ENCODE peak calls at places on chromosomes 7 and 10, in seven cellular contexts. L, E, A, U, V, K and W are unnamed samples. For H3K4me1 and H3K36me3, the result is how much of the 10 kb centered on the place peaks cover.

GRCh38 chr7:6640246-6640721 is 3.2 kb downstream of the ZNF316 start:
- DNase-seq in L (no peak), E (peak), A (no peak), U (peak), V (peak), K (peak), W (no peak)

GRCh38 chr7:20647908-20648776 is 32.7 kb downstream of the ABCB5 start:
- DNase-seq in L (peak), E (no peak), A (no peak), U (peak), V (no peak), K (peak), W (no peak)

GRCh38 chr10:16646474-16647059 is 124.9 kb upstream of the C1QL3 start:
- DNase-seq in L (no peak), E (no peak), A (peak), U (no peak), V (no peak), K (no peak), W (no peak)

GRCh38 chr10:70162892-70163201 is 7.5 kb downstream of the SAR1A start:
- DNase-seq in L (no peak), E (no peak), A (peak), U (no peak), V (no peak), K (no peak), W (peak)

GRCh38 chr10:1522237-1522636 is 215.1 kb downstream of the ADARB2 start:
- DNase-seq in L (no peak), E (no peak), A (no peak), U (no peak), V (no peak), K (no peak), W (no peak)

GRCh38 chr10:128854965-128855364 is 612.1 kb upstream of the MGMT start:
- DNase-seq in L (peak), E (no peak), A (no peak), U (peak), V (peak), K (peak), W (no peak)

GRCh38 chr10:124010563-124011131 is 82.8 kb downstream of the CHST15 start:
- DNase-seq in L (no peak), E (no peak), A (no peak), U (no peak), V (no peak), K (no peak), W (no peak)

GRCh38 chr7:29811597-29811996 is 5.3 kb downstream of the WIPF3 start:
- DNase-seq in L (peak), E (no peak), A (no peak), U (no peak), V (no peak), K (no peak), W (no peak)

GRCh38 chr7:98224701-98225181 is 13.5 kb downstream of the BHLHA15 start:
- DNase-seq in L (no peak), E (no peak), A (no peak), U (no peak), V (no peak), K (no peak), W (no peak)

GRCh38 chr7:118214051-118214832 is 10.3 kb upstream of the ANKRD7 start:
- DNase-seq in L (no peak), E (peak), A (peak), U (peak), V (peak), K (peak), W (peak)

GRCh38 chr7:94348142-94348541 is 46.6 kb upstream of the COL1A2 start:
- DNase-seq in L (peak), E (peak), A (no peak), U (peak), V (peak), K (peak), W (no peak)

GRCh38 chr10:132696728-132697567 is 89.0 kb downstream of the NKX6-2 start:
- DNase-seq in L (no peak), E (no peak), A (no peak), U (no peak), V (no peak), K (no peak), W (no peak)

GRCh38 chr7:117385340-117386124 is 41.8 kb downstream of the ASZ1 start:
- DNase-seq in L (peak), E (peak), A (no peak), U (peak), V (no peak), K (peak), W (no peak)

GRCh38 chr10:3133948-3134347 is 38.6 kb downstream of the PITRM1 start:
- DNase-seq in L (no peak), E (no peak), A (no peak), U (no peak), V (no peak), K (no peak), W (no peak)

GRCh38 chr10:35545878-35546631 is 59.1 kb upstream of the GJD4 start:
- DNase-seq in L (no peak), E (peak), A (no peak), U (peak), V (no peak), K (peak), W (no peak)

GRCh38 chr10:94006591-94007550 is 13.1 kb downstream of the PLCE1 start:
- DNase-seq in L (peak), E (peak), A (no peak), U (peak), V (no peak), K (no peak), W (no peak)

GRCh38 chr7:158576050-158576762 is 11.4 kb downstream of the PTPRN2 start:
- DNase-seq in L (no peak), E (no peak), A (no peak), U (no peak), V (no peak), K (no peak), W (no peak)

GRCh38 chr7:152459724-152460251 is 24.0 kb upstream of the KMT2C start:
- DNase-seq in L (peak), E (peak), A (no peak), U (peak), V (no peak), K (no peak), W (no peak)

GRCh38 chr10:25867321-25867720 is 66.7 kb upstream of the MYO3A start:
- DNase-seq in L (no peak), E (no peak), A (no peak), U (peak), V (no peak), K (no peak), W (no peak)

GRCh38 chr7:131087756-131088658 is 239.7 kb upstream of the MKLN1 start:
- DNase-seq in L (no peak), E (no peak), A (no peak), U (no peak), V (no peak), K (no peak), W (no peak)

GRCh38 chr7:131081308-131081707 is 246.4 kb upstream of the MKLN1 start:
- DNase-seq in L (no peak), E (no peak), A (no peak), U (no peak), V (no peak), K (no peak), W (no peak)

GRCh38 chr7:131080754-131081153 is 246.9 kb upstream of the MKLN1 start:
- DNase-seq in L (no peak), E (no peak), A (no peak), U (no peak), V (no peak), K (no peak), W (no peak)

DNA sequence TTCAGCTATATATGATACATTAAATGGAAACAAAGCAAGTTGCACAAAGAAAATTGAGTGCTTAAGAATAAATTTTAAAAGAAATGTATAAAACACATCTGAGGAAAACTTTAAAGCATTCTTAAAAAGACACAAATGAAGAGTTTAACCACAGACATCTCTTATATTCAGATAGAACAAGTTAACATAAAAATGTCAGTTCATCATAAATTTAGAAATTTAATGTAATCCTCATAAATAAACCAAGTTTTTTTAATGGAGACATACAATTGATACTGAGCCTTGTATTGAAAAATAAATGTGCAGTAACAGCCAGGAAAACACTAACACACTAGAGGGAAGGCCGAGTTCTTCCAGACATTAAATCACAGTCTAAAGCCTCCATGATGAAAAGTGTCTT is 243.9 kb upstream of the MKLN1 start:
- DNase-seq in L (no peak), E (no peak), A (no peak), U (no peak), V (no peak), K (no peak), W (no peak)
- H3K4me1 ChIP-seq in L (under half), E (under half), A (half or more), U (under half), V (under half), K (under half), W (under half)

GRCh38 chr10:6108072-6108471 is 19.2 kb downstream of the RBM17 start:
- DNase-seq in L (no peak), E (no peak), A (no peak), U (no peak), V (no peak), K (no peak), W (no peak)
- H3K36me3 ChIP-seq in L (under half), E (under half), A (half or more), U (half or more), V (under half), K (under half), W (half or more)

DNA sequence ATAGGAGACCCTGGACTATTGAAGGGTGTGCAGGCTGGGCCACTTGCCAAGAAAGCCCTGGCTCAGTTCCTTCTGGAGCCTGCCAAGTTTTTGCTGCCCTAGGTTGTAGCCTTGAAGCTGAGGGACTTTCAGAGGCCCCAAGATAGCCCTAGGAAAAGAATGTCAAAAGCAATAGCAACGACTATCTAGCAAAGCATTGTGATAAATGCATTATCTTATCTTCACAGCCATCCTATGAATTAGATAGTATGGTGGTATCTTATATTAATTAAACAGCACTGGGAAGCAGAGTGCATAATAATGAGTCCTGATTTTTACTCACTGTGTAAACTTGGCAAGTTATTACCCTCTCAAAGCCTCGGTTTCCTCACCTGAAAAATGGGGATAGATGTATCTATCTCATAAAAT is 473.7 kb upstream of the PODXL start:
- DNase-seq in L (peak), E (no peak), A (no peak), U (no peak), V (no peak), K (peak), W (no peak)
- H3K27ac ChIP-seq in L (no peak), E (no peak), A (no peak), U (no peak), V (no peak), K (no peak), W (no peak)

GRCh38 chr10:103839513-103839864 is 15.9 kb downstream of the SH3PXD2A start:
- DNase-seq in L (no peak), E (no peak), A (no peak), U (no peak), V (no peak), K (no peak), W (no peak)
- H3K4me1 ChIP-seq in L (half or more), E (under half), A (under half), U (under half), V (under half), K (under half), W (under half)

GRCh38 chr10:69004821-69005220 is 16.2 kb downstream of the KIFBP start:
- DNase-seq in L (peak), E (peak), A (peak), U (peak), V (no peak), K (peak), W (peak)

GRCh38 chr10:69005704-69006103 is 17.1 kb downstream of the KIFBP start:
- DNase-seq in L (no peak), E (no peak), A (no peak), U (no peak), V (no peak), K (no peak), W (no peak)

GRCh38 chr10:69009360-69009759 is 20.8 kb downstream of the KIFBP start:
- DNase-seq in L (no peak), E (peak), A (no peak), U (peak), V (no peak), K (no peak), W (no peak)

GRCh38 chr10:69010151-69010640 is 21.6 kb downstream of the KIFBP start:
- DNase-seq in L (no peak), E (peak), A (no peak), U (no peak), V (no peak), K (no peak), W (no peak)

GRCh38 chr10:69007260-69007659 is 18.7 kb downstream of the KIFBP start:
- DNase-seq in L (no peak), E (no peak), A (peak), U (no peak), V (no peak), K (no peak), W (no peak)
- H3K36me3 ChIP-seq in L (under half), E (under half), A (under half), U (under half), V (under half), K (under half), W (under half)

GRCh38 chr10:68727146-68727545 is 6.1 kb downstream of the CCAR1 start:
- DNase-seq in L (no peak), E (no peak), A (no peak), U (no peak), V (no peak), K (no peak), W (no peak)
- H3K27ac ChIP-seq in L (no peak), E (no peak), A (no peak), U (no peak), V (no peak), K (no peak), W (no peak)

GRCh38 chr10:20890491-20891337 is 6.4 kb downstream of the NEBL start:
- DNase-seq in L (no peak), E (no peak), A (no peak), U (peak), V (no peak), K (no peak), W (no peak)
- H3K4me1 ChIP-seq in L (under half), E (under half), A (under half), U (under half), V (under half), K (under half), W (under half)